ENCODE peak calls at places on chromosomes 5 and 9, in five cellular contexts. One of them, this sample, is unnamed.

GRCh38 chr5:78501411-78502338 is 141.3 kb downstream of the SCAMP1 start:
- DNase-seq in cardiac fibroblast: no peak
- DNase-seq in fibroblast of villous mesenchyme: peak; percentile 35
- DNase-seq in RWPE2: no peak
- DNase-seq in T-cell: no peak
- DNase-seq in this sample: no peak

GRCh38 chr9:127884427-127884911 is 7.0 kb upstream of the AK1 start:
- DNase-seq in fibroblast of villous mesenchyme: no peak
- DNase-seq in cardiac fibroblast: no peak
- DNase-seq in RWPE2: peak; percentile 55
- DNase-seq in T-cell: no peak
- DNase-seq in this sample: no peak

GRCh38 chr5:115477581-115477980 is 67.0 kb downstream of the FEM1C start:
- DNase-seq in T-cell: no peak
- DNase-seq in RWPE2: no peak
- DNase-seq in cardiac fibroblast: no peak
- DNase-seq in fibroblast of villous mesenchyme: no peak
- DNase-seq in this sample: no peak

GRCh38 chr9:16825971-16826370 is 44.5 kb downstream of the BNC2 start:
- DNase-seq in fibroblast of villous mesenchyme: peak; percentile 98
- DNase-seq in RWPE2: no peak
- DNase-seq in T-cell: no peak
- DNase-seq in cardiac fibroblast: peak; percentile 54
- DNase-seq in this sample: no peak

GRCh38 chr9:70285246-70285645 is 26.5 kb downstream of the SMC5 start:
- DNase-seq in RWPE2: no peak
- DNase-seq in T-cell: no peak
- DNase-seq in fibroblast of villous mesenchyme: peak; percentile 99
- DNase-seq in cardiac fibroblast: peak; percentile 88
- DNase-seq in this sample: no peak

GRCh38 chr9:89522261-89522978 is 24.5 kb upstream of the SEMA4D start:
- DNase-seq in T-cell: peak; percentile 81
- DNase-seq in RWPE2: no peak
- DNase-seq in cardiac fibroblast: no peak
- DNase-seq in fibroblast of villous mesenchyme: peak; percentile 3
- DNase-seq in this sample: peak; percentile 45

GRCh38 chr9:626591-626990 is 214.9 kb upstream of the DMRT1 start:
- DNase-seq in T-cell: no peak
- DNase-seq in RWPE2: no peak
- DNase-seq in cardiac fibroblast: no peak
- DNase-seq in fibroblast of villous mesenchyme: peak; percentile 84
- DNase-seq in this sample: no peak

GRCh38 chr5:143065185-143065584 is 295.0 kb downstream of the ARHGAP26 start:
- DNase-seq in cardiac fibroblast: peak; percentile 92
- DNase-seq in T-cell: no peak
- DNase-seq in RWPE2: no peak
- DNase-seq in fibroblast of villous mesenchyme: peak; percentile 98
- DNase-seq in this sample: peak; percentile 21

GRCh38 chr9:109721021-109721420 is 59.0 kb upstream of the PALM2AKAP2 start:
- DNase-seq in cardiac fibroblast: peak; percentile 10
- DNase-seq in RWPE2: no peak
- DNase-seq in fibroblast of villous mesenchyme: no peak
- DNase-seq in T-cell: no peak
- DNase-seq in this sample: no peak

GRCh38 chr5:174733836-174734235 is 9.5 kb downstream of the MSX2 start:
- DNase-seq in fibroblast of villous mesenchyme: no peak
- DNase-seq in cardiac fibroblast: no peak
- DNase-seq in RWPE2: no peak
- DNase-seq in T-cell: no peak
- DNase-seq in this sample: no peak

GRCh38 chr5:171774418-171774817 is 11.2 kb upstream of the SMIM23 start:
- DNase-seq in RWPE2: no peak
- DNase-seq in cardiac fibroblast: no peak
- DNase-seq in T-cell: no peak
- DNase-seq in fibroblast of villous mesenchyme: no peak
- DNase-seq in this sample: no peak

GRCh38 chr5:124343021-124343420 is 403.4 kb downstream of the ZNF608 start:
- DNase-seq in T-cell: no peak
- DNase-seq in cardiac fibroblast: peak; percentile 7
- DNase-seq in fibroblast of villous mesenchyme: no peak
- DNase-seq in RWPE2: no peak
- DNase-seq in this sample: no peak